ENCODE peak calls at places on chromosomes 5 and 9, in eight cellular contexts. M is neural progenitor cell, B is colonic mucosa, U is IMR-90, V is fibroblast of lung, O is lower leg skin, C is bronchial epithelial cell, H is GM12865. T is an unnamed sample.

GRCh38 chr9:16023466-16023865 is 470.6 kb downstream of the CCDC171 start:
- DNase-seq in M (no peak), B (no peak), U (peak; percentile 84), V (peak; percentile 81), O (no peak), C (no peak), H (no peak), T (peak; percentile 62)

GRCh38 chr5:32392039-32392438 is 52.5 kb downstream of the ZFR start:
- DNase-seq in M (no peak), B (no peak), U (no peak), V (no peak), O (no peak), C (no peak), H (no peak), T (no peak)

GRCh38 chr5:59065551-59065950 is 482.7 kb downstream of the RAB3C start:
- DNase-seq in M (no peak), B (no peak), U (peak; percentile 71), V (peak; percentile 41), O (no peak), C (peak; percentile 61), H (no peak), T (peak; percentile 61)

GRCh38 chr5:137733922-137734695 is 1.8 kb downstream of the KLHL3 start:
- DNase-seq in M (no peak), B (no peak), U (peak; percentile 47), V (no peak), O (no peak), C (peak; percentile 27), H (no peak), T (peak; percentile 16)

GRCh38 chr5:113034182-113034773 is 57.7 kb downstream of the DCP2 start:
- DNase-seq in M (peak; percentile 61), B (no peak), U (peak; percentile 95), V (peak; percentile 49), O (no peak), C (no peak), H (no peak), T (peak; percentile 90)

GRCh38 chr9:89596937-89597555 is 7.8 kb upstream of the GADD45G start:
- DNase-seq in M (no peak), B (no peak), U (no peak), V (no peak), O (no peak), C (no peak), H (no peak), T (no peak)

GRCh38 chr5:170273968-170274710 is 23.4 kb downstream of the LCP2 start:
- DNase-seq in M (peak; percentile 55), B (no peak), U (no peak), V (no peak), O (no peak), C (peak; percentile 32), H (peak; percentile 63), T (peak; percentile 40)

GRCh38 chr9:120878188-120879130 is 1.5 kb upstream of the PHF19 start:
- DNase-seq in M (no peak), B (no peak), U (no peak), V (no peak), O (no peak), C (no peak), H (peak; percentile 40), T (no peak)

GRCh38 chr9:106613250-106613737 is 249.7 kb upstream of the ZNF462 start:
- DNase-seq in M (no peak), B (peak; percentile 38), U (no peak), V (no peak), O (no peak), C (no peak), H (peak; percentile 2), T (no peak)

GRCh38 chr5:96652769-96653455 is 9.3 kb upstream of the CAST start:
- DNase-seq in M (no peak), B (no peak), U (peak; percentile 30), V (no peak), O (no peak), C (no peak), H (no peak), T (no peak)

GRCh38 chr5:180379355-180380070 is 26.4 kb upstream of the GFPT2 start:
- DNase-seq in M (no peak), B (no peak), U (no peak), V (no peak), O (no peak), C (no peak), H (no peak), T (no peak)

GRCh38 chr9:16575142-16575877 is 295.2 kb downstream of the BNC2 start:
- DNase-seq in M (peak; percentile 36), B (no peak), U (no peak), V (peak; percentile 31), O (no peak), C (no peak), H (no peak), T (no peak)

GRCh38 chr5:167511-167910 is 23.8 kb upstream of the LRRC14B start:
- DNase-seq in M (no peak), B (no peak), U (peak; percentile 14), V (no peak), O (peak; percentile 78), C (no peak), H (no peak), T (no peak)

GRCh38 chr5:174581483-174581882 is 142.9 kb upstream of the MSX2 start:
- DNase-seq in M (peak; percentile 80), B (no peak), U (no peak), V (peak; percentile 26), O (no peak), C (no peak), H (no peak), T (peak; percentile 28)

GRCh38 chr5:107217721-107218130 is 453.0 kb downstream of the EFNA5 start:
- DNase-seq in M (no peak), B (no peak), U (no peak), V (no peak), O (peak; percentile 85), C (peak; percentile 94), H (no peak), T (no peak)

GRCh38 chr5:171205375-171205774 is 103.7 kb upstream of the TLX3 start:
- DNase-seq in M (peak; percentile 82), B (no peak), U (no peak), V (no peak), O (no peak), C (no peak), H (no peak), T (no peak)

GRCh38 chr9:71604197-71605063 is 163.9 kb downstream of the CEMIP2 start:
- DNase-seq in M (peak; percentile 87), B (peak; percentile 85), U (peak; percentile 70), V (peak; percentile 82), O (peak; percentile 88), C (peak; percentile 50), H (peak; percentile 71), T (peak; percentile 91)

GRCh38 chr9:72703574-72703973 is 182.2 kb downstream of the TMC1 start:
- DNase-seq in M (no peak), B (no peak), U (peak; percentile 4), V (no peak), O (no peak), C (no peak), H (peak; percentile 87), T (peak; percentile 2)

GRCh38 chr5:77181173-77181572 is 29.3 kb upstream of the PDE8B start:
- DNase-seq in M (peak; percentile 34), B (no peak), U (no peak), V (no peak), O (no peak), C (no peak), H (no peak), T (no peak)

GRCh38 chr9:86700601-86701000 is 246.7 kb downstream of the GAS1 start:
- DNase-seq in M (no peak), B (no peak), U (peak; percentile 41), V (peak; percentile 61), O (no peak), C (peak; percentile 71), H (no peak), T (peak; percentile 57)

GRCh38 chr9:130936285-130937117 is 2.5 kb downstream of the FIBCD1 start:
- DNase-seq in M (peak; percentile 93), B (peak; percentile 44), U (peak; percentile 75), V (peak; percentile 79), O (no peak), C (peak; percentile 31), H (no peak), T (peak; percentile 57)

GRCh38 chr9:135989722-135990467 is 28.7 kb upstream of the UBAC1 start:
- DNase-seq in M (peak; percentile 54), B (no peak), U (no peak), V (no peak), O (no peak), C (no peak), H (no peak), T (no peak)

GRCh38 chr5:171821286-171821685 is 35.7 kb downstream of the SMIM23 start:
- DNase-seq in M (no peak), B (no peak), U (no peak), V (no peak), O (peak; percentile 18), C (no peak), H (no peak), T (no peak)

GRCh38 chr9:655875-656274 is 185.6 kb upstream of the DMRT1 start:
- DNase-seq in M (no peak), B (no peak), U (no peak), V (peak; percentile 53), O (peak; percentile 89), C (peak; percentile 61), H (no peak), T (peak; percentile 46)

GRCh38 chr9:121357011-121357410 is 13.0 kb downstream of the STOM start:
- DNase-seq in M (no peak), B (no peak), U (no peak), V (no peak), O (no peak), C (no peak), H (no peak), T (no peak)

GRCh38 chr5:80960531-80961375 is 590 bp downstream of the RASGRF2 start:
- DNase-seq in M (peak; percentile 60), B (peak; percentile 47), U (peak; percentile 21), V (peak; percentile 47), O (no peak), C (no peak), H (no peak), T (peak; percentile 28)
- TF ChIP-seq CTCF in M (peak; percentile 16), B (no peak), U (peak; percentile 30), V (no peak), O (no peak), C (no peak), H (no peak), T (no peak)

GRCh38 chr5:35876922-35877321 is 20.2 kb downstream of the IL7R start:
- DNase-seq in M (no peak), B (peak; percentile 27), U (no peak), V (peak; percentile 73), O (no peak), C (peak; percentile 34), H (no peak), T (no peak)
- H3K4me3 ChIP-seq in M (no peak overlapping the region), B (no peak overlapping the region), U (no peak overlapping the region), V (no peak overlapping the region), O (no peak overlapping the region), C (no peak overlapping the region), H (no peak overlapping the region), T (no peak overlapping the region)

GRCh38 chr5:10229306-10230048 is 20.2 kb downstream of the ATPSCKMT start:
- DNase-seq in M (no peak), B (no peak), U (peak; percentile 91), V (peak; percentile 39), O (no peak), C (peak; percentile 19), H (no peak), T (peak; percentile 60)
- TF ChIP-seq CTCF in M (peak; percentile 21), B (no peak), U (peak; percentile 18), V (peak; percentile 41), O (no peak), C (no peak), H (no peak), T (peak; percentile 62)

DNA sequence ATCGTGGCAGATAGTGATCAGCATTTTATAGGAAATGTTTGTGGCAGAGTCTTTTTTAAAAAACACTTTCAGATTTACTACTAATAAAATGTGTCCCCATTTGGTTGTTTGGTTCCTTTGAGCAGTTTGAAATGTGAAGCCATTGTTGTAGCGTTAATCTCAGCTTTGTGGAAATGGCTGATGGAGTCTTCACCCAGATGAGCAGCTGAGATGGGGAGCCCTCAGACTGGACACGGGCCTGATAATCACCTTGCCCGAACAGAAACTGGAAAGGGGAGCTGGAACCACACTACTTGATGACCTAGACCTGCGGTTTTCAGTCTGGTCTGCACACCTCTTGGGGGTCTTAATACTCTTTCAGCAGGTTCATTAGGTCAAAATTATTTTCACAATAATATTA is 20.6 kb upstream of the ANP32B start:
- DNase-seq in M (no peak), B (no peak), U (no peak), V (no peak), O (no peak), C (no peak), H (no peak), T (no peak)
- H3K4me3 ChIP-seq in M (no peak overlapping the region), B (no peak overlapping the region), U (no peak overlapping the region), V (no peak overlapping the region), O (no peak overlapping the region), C (no peak overlapping the region), H (no peak overlapping the region), T (no peak overlapping the region)

T was measured in choroid plexus epithelial cell.